ENCODE peak calls at places on chromosomes 16 and 17, in seven cellular contexts. Z, A, V, C, P, B and M are unnamed samples.

GRCh38 chr16:23903001-23903414 is 67.2 kb downstream of the PRKCB start:
- DNase-seq in C (no peak), V (no peak), Z (no peak), B (peak), P (no peak), A (no peak), M (no peak)

GRCh38 chr17:81419333-81419885 is 24.2 kb downstream of the BAHCC1 start:
- DNase-seq in V (peak), Z (peak), A (no peak), C (peak), P (no peak), B (peak), M (peak)

GRCh38 chr17:35752945-35753764 is at the start of gene GAS2L2:
- DNase-seq in V (no peak), Z (no peak), A (no peak), P (no peak), C (no peak), B (no peak), M (no peak)

GRCh38 chr17:43645765-43646481 is 15.8 kb downstream of the MEOX1 start:
- DNase-seq in Z (peak), V (peak), B (peak), P (peak), A (no peak), C (no peak), M (no peak)

GRCh38 chr16:19411298-19411697 is 6.4 kb upstream of the TMC5 start:
- DNase-seq in Z (no peak), C (no peak), P (no peak), B (no peak), A (no peak), V (no peak), M (no peak)

GRCh38 chr17:46922804-46923635 is at the start of gene GOSR2:
- DNase-seq in B (peak), Z (peak), C (peak), P (peak), A (peak), V (peak), M (peak)

GRCh38 chr16:78523212-78523995 is 423.9 kb downstream of the WWOX start:
- DNase-seq in Z (no peak), C (no peak), P (no peak), V (no peak), A (no peak), B (no peak), M (no peak)

GRCh38 chr17:6023452-6023851 is 46.7 kb upstream of the WSCD1 start:
- DNase-seq in Z (no peak), P (no peak), B (no peak), V (no peak), C (no peak), A (no peak), M (no peak)

GRCh38 chr17:13509561-13509960 is 92.2 kb downstream of the HS3ST3A1 start:
- DNase-seq in P (no peak), A (no peak), V (no peak), Z (no peak), B (no peak), C (no peak), M (no peak)

GRCh38 chr16:81646561-81646960 is 132.5 kb upstream of the PLCG2 start:
- DNase-seq in P (no peak), B (no peak), Z (no peak), C (no peak), A (no peak), V (no peak), M (no peak)

GRCh38 chr17:29257756-29258155 is 11.1 kb downstream of the CRYBA1 start:
- DNase-seq in A (no peak), B (no peak), V (no peak), Z (no peak), C (no peak), P (no peak), M (no peak)

GRCh38 chr17:56727876-56728617 is 105.7 kb downstream of the C17orf67 start:
- DNase-seq in B (peak), Z (no peak), A (no peak), V (no peak), P (no peak), C (no peak), M (no peak)

GRCh38 chr17:39674702-39675389 is 6.6 kb downstream of the PNMT start:
- DNase-seq in A (no peak), C (no peak), B (no peak), Z (no peak), P (no peak), V (peak), M (peak)

GRCh38 chr17:61202564-61202963 is 197.1 kb upstream of the TBX2 start:
- DNase-seq in C (no peak), P (no peak), Z (no peak), V (no peak), A (no peak), B (no peak), M (no peak)

GRCh38 chr17:30323895-30324319 is 9.9 kb downstream of the TMIGD1 start:
- DNase-seq in B (peak), A (no peak), V (peak), Z (peak), P (no peak), C (peak), M (no peak)

GRCh38 chr16:3610698-3611144 is 685 bp downstream of the SLX4 start:
- DNase-seq in B (no peak), V (no peak), P (no peak), A (no peak), Z (no peak), C (no peak), M (no peak)

GRCh38 chr16:19203374-19203966 is 35.4 kb downstream of the SYT17 start:
- DNase-seq in V (peak), B (no peak), C (no peak), Z (no peak), A (no peak), P (no peak), M (no peak)

GRCh38 chr17:21382560-21383495 is 6.7 kb downstream of the KCNJ12 start:
- DNase-seq in Z (no peak), A (no peak), B (no peak), V (no peak), C (no peak), P (no peak), M (no peak)

GRCh38 chr17:5711344-5711743 is 127.0 kb upstream of the NLRP1 start:
- DNase-seq in Z (no peak), V (no peak), A (no peak), C (no peak), B (no peak), P (no peak), M (no peak)

GRCh38 chr16:19884021-19884485 is 595 bp downstream of the GPRC5B start:
- DNase-seq in C (no peak), Z (no peak), V (peak), B (no peak), A (no peak), P (peak), M (no peak)

GRCh38 chr17:75996665-75997590 is 3.7 kb upstream of the CDK3 start:
- DNase-seq in B (peak), P (peak), Z (no peak), V (peak), C (peak), A (no peak), M (peak)

GRCh38 chr17:7508846-7509245 is 24.7 kb downstream of the POLR2A start:
- DNase-seq in C (no peak), B (no peak), A (no peak), Z (no peak), V (no peak), P (no peak), M (no peak)

GRCh38 chr17:58060596-58061191 is 22.5 kb upstream of the DYNLL2 start:
- DNase-seq in V (no peak), A (no peak), P (no peak), B (no peak), C (no peak), Z (no peak), M (no peak)

GRCh38 chr17:46159686-46160085 is 33.5 kb downstream of the KANSL1 start:
- DNase-seq in C (peak), P (no peak), A (no peak), V (no peak), B (no peak), Z (no peak), M (no peak)

GRCh38 chr16:47004652-47005051 is 31.2 kb upstream of the DNAJA2 start:
- DNase-seq in C (no peak), Z (no peak), V (no peak), B (no peak), A (no peak), P (no peak), M (no peak)

GRCh38 chr16:87850009-87851006 is 19.0 kb downstream of the SLC7A5 start:
- DNase-seq in Z (peak), V (peak), B (no peak), A (no peak), P (peak), C (no peak), M (peak)

GRCh38 chr17:81599719-81600486 is 37.0 kb downstream of the NPLOC4 start:
- DNase-seq in A (no peak), V (no peak), P (no peak), B (no peak), C (peak), Z (no peak), M (no peak)

GRCh38 chr16:4561565-4561964 is 5.4 kb downstream of the C16orf96 start:
- DNase-seq in C (no peak), P (no peak), V (no peak), A (no peak), Z (no peak), B (no peak), M (no peak)

GRCh38 chr17:77723909-77724875 is 234.3 kb upstream of the TNRC6C start:
- DNase-seq in V (no peak), Z (no peak), P (no peak), B (no peak), C (no peak), A (no peak), M (no peak)

GRCh38 chr16:49120631-49121030 is 161.0 kb downstream of the CBLN1 start:
- DNase-seq in B (peak), P (no peak), C (no peak), Z (no peak), V (no peak), A (no peak), M (no peak)

GRCh38 chr17:77725851-77726250 is 232.7 kb upstream of the TNRC6C start:
- DNase-seq in Z (no peak), P (no peak), B (no peak), V (no peak), A (no peak), C (no peak), M (no peak)

GRCh38 chr16:72928089-72928981 is 119.6 kb downstream of the ZFHX3 start:
- DNase-seq in V (no peak), P (no peak), B (peak), A (no peak), Z (no peak), C (no peak), M (no peak)

GRCh38 chr17:67582632-67583230 is 135.0 kb upstream of the NOL11 start:
- DNase-seq in C (no peak), V (peak), Z (no peak), A (no peak), P (no peak), B (no peak), M (no peak)

GRCh38 chr16:27646811-27647210 is 96.9 kb downstream of the KATNIP start:
- DNase-seq in B (peak), A (no peak), C (no peak), P (no peak), Z (no peak), V (no peak), M (no peak)

GRCh38 chr16:22784690-22785214 is 29.2 kb upstream of the HS3ST2 start:
- DNase-seq in V (no peak), A (no peak), Z (no peak), C (no peak), P (no peak), B (no peak), M (no peak)
- TF ChIP-seq CTCF in V (no peak), A (no peak), Z (no peak), C (no peak), P (no peak), B (no peak), M (no peak)

GRCh38 chr17:36839256-36839655 is 98.0 kb upstream of the LHX1 start:
- DNase-seq in P (no peak), V (no peak), B (no peak), Z (no peak), A (no peak), C (no peak), M (no peak)

GRCh38 chr17:36840796-36841195 is 96.5 kb upstream of the LHX1 start:
- DNase-seq in B (no peak), P (no peak), C (no peak), V (no peak), Z (no peak), A (no peak), M (no peak)

GRCh38 chr17:36835036-36835435 is 102.2 kb upstream of the LHX1 start:
- DNase-seq in P (no peak), Z (no peak), A (no peak), C (no peak), V (no peak), B (no peak), M (no peak)

GRCh38 chr17:36837616-36838272 is 99.5 kb upstream of the LHX1 start:
- DNase-seq in A (no peak), Z (no peak), P (no peak), V (no peak), B (no peak), C (no peak), M (no peak)

GRCh38 chr17:36837193-36837592 is 100.1 kb upstream of the LHX1 start:
- DNase-seq in V (no peak), Z (no peak), A (no peak), C (no peak), B (no peak), P (no peak), M (no peak)
- TF ChIP-seq CTCF in V (no peak), Z (no peak), A (no peak), C (no peak), B (no peak), P (no peak), M (no peak)

GRCh38 chr17:12342609-12343248 is 322.1 kb downstream of the MAP2K4 start:
- DNase-seq in Z (no peak), V (peak), A (no peak), B (no peak), C (peak), P (peak), M (peak)
- TF ChIP-seq CTCF in Z (no peak), V (peak), A (no peak), B (no peak), C (peak), P (peak), M (peak)

GRCh38 chr16:56743840-56744239 is 13.9 kb downstream of the NUP93 start:
- DNase-seq in C (peak), A (no peak), V (no peak), P (peak), B (no peak), Z (no peak), M (no peak)
- TF ChIP-seq CTCF in C (peak), A (no peak), V (no peak), P (no peak), B (no peak), Z (no peak), M (no peak)

DNA sequence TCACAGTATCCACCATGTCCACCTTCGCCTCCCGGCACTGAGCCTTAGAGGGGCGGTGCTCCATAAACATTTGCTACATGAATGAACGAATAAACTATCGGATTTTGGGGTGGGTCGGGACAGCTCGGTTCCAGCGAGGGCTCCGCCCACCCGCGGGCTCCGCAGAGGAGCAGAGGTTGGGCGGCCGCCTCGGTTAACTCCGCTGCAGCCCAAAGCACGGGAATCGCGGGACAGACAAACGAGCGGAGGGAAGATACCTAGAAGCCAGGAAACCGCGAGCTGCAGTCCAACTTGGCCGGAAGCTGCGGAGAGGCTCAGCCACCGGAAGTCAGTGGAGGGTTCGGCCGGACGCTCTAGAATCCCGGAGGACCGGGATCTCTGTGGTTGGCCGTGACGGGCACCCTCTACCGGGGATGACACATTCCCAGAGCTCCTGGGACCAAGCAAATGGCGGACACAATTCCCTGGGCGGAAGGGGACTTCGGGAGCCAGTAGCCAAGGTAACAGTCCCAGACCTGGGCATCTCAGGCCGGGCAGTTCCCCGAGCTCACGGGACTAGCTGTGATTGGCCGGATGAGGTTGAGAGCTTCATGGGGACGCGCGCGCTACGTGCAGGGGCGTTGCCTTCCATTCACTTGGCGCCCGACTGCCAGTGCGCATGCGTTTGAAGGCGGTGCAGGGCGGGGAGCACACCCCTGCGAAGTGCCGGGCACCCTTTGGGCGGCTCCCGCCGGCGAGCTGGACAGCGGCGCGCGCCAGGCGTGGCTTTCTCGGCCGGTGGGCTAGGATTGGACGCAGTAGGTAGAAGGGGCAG is 489 bp upstream of the MAPK7 start:
- DNase-seq in B (peak), P (peak), V (peak), A (peak), C (peak), Z (peak), M (peak)
- TF ChIP-seq CTCF in B (no peak), P (no peak), V (no peak), A (peak), C (no peak), Z (no peak), M (peak)

GRCh38 chr17:37643118-37643766 is at the start of gene DDX52:
- DNase-seq in C (peak), V (peak), A (peak), P (peak), B (peak), Z (peak), M (peak)
- TF ChIP-seq CTCF in C (peak), V (no peak), A (peak), P (no peak), B (no peak), Z (no peak), M (peak)

DNA sequence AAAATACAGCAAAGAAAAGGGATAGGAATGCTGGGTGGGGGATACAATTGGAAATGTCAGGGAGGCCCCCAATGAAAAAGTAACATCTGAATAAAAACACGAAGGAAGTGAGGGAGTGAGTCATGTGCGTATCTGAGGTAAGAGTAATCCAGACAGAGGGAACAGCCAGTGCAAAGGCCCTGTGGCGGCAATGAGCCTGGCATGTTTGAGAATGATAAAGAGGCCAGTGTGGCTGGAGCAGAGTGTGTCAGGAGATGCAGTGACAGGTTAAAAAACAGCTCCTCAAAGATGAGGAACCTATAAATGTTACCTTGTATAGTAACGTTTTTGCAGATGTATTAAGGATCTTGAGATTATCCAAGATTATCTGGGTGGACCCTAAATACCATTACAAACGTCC is 17.7 kb upstream of the SLC35B1 start:
- DNase-seq in Z (no peak), C (no peak), P (no peak), A (no peak), V (no peak), B (no peak), M (no peak)
- TF ChIP-seq CTCF in Z (no peak), C (no peak), P (no peak), A (no peak), V (no peak), B (no peak), M (no peak)